ENCODE peak calls at places on chromosome X, in six cellular contexts. One of them, this sample, is unnamed.

GRCh38 chrX:153521034-153521433 is 3.6 kb downstream of the ATP2B3 start:
- DNase-seq in ACHN: no peak
- DNase-seq in GM23248: peak
- DNase-seq in nephron progenitor cell: no peak
- DNase-seq in endothelial cell: no peak
- DNase-seq in effector memory CD8-positive, alpha-beta T cell: no peak
- DNase-seq in this sample: no peak

GRCh38 chrX:47815901-47816845 is 20.5 kb upstream of the ZNF81 start:
- DNase-seq in ACHN: no peak
- DNase-seq in GM23248: peak
- DNase-seq in nephron progenitor cell: no peak
- DNase-seq in endothelial cell: no peak
- DNase-seq in effector memory CD8-positive, alpha-beta T cell: no peak
- DNase-seq in this sample: peak

GRCh38 chrX:21255207-21255606 is 119.0 kb upstream of the CNKSR2 start:
- DNase-seq in ACHN: no peak
- DNase-seq in GM23248: no peak
- DNase-seq in nephron progenitor cell: no peak
- DNase-seq in endothelial cell: no peak
- DNase-seq in effector memory CD8-positive, alpha-beta T cell: no peak
- DNase-seq in this sample: no peak

GRCh38 chrX:119147486-119147885 is 19.9 kb upstream of the KIAA1210 start:
- DNase-seq in ACHN: no peak
- DNase-seq in GM23248: no peak
- DNase-seq in nephron progenitor cell: no peak
- DNase-seq in endothelial cell: no peak
- DNase-seq in effector memory CD8-positive, alpha-beta T cell: no peak
- DNase-seq in this sample: no peak

GRCh38 chrX:39946822-39947221 is 150.9 kb downstream of the BCOR start:
- DNase-seq in ACHN: peak
- DNase-seq in GM23248: peak
- DNase-seq in nephron progenitor cell: no peak
- DNase-seq in endothelial cell: peak
- DNase-seq in effector memory CD8-positive, alpha-beta T cell: no peak
- DNase-seq in this sample: peak

GRCh38 chrX:107716816-107717700 is 58.5 kb downstream of the TSC22D3 start:
- DNase-seq in ACHN: peak
- DNase-seq in GM23248: peak
- DNase-seq in nephron progenitor cell: peak
- DNase-seq in endothelial cell: peak
- DNase-seq in effector memory CD8-positive, alpha-beta T cell: peak
- DNase-seq in this sample: peak

GRCh38 chrX:13090261-13091110 is 46.1 kb upstream of the FAM9C start:
- DNase-seq in ACHN: no peak
- DNase-seq in GM23248: no peak
- DNase-seq in nephron progenitor cell: no peak
- DNase-seq in endothelial cell: no peak
- DNase-seq in effector memory CD8-positive, alpha-beta T cell: no peak
- DNase-seq in this sample: no peak

GRCh38 chrX:140180585-140180984 is 215.3 kb upstream of the CXorf66 start:
- DNase-seq in ACHN: no peak
- DNase-seq in GM23248: peak
- DNase-seq in nephron progenitor cell: no peak
- DNase-seq in endothelial cell: no peak
- DNase-seq in effector memory CD8-positive, alpha-beta T cell: no peak
- DNase-seq in this sample: no peak

GRCh38 chrX:55007633-55008032 is 7.5 kb downstream of the APEX2 start:
- DNase-seq in ACHN: peak
- DNase-seq in GM23248: peak
- DNase-seq in nephron progenitor cell: no peak
- DNase-seq in endothelial cell: no peak
- DNase-seq in effector memory CD8-positive, alpha-beta T cell: no peak
- DNase-seq in this sample: peak

This sample was measured in AG20443.